ENCODE peak calls at places on chromosome 18, in six cellular contexts. One of them, this sample, is unnamed.

GRCh38 chr18:77103181-77103875 is 29.3 kb downstream of the MBP start:
- DNase-seq in H1: no peak
- DNase-seq in breast epithelium: no peak
- DNase-seq in HCT116: no peak
- DNase-seq in stomach: no peak
- DNase-seq in transverse colon: no peak
- DNase-seq in this sample: no peak

GRCh38 chr18:68498185-68498584 is 216.7 kb downstream of the TMX3 start:
- DNase-seq in H1: no peak
- DNase-seq in breast epithelium: no peak
- DNase-seq in HCT116: no peak
- DNase-seq in stomach: no peak
- DNase-seq in transverse colon: no peak
- DNase-seq in this sample: no peak

GRCh38 chr18:55861266-55861665 is 273.3 kb upstream of the TCF4 start:
- DNase-seq in H1: no peak
- DNase-seq in breast epithelium: no peak
- DNase-seq in HCT116: no peak
- DNase-seq in stomach: no peak
- DNase-seq in transverse colon: no peak
- DNase-seq in this sample: no peak

GRCh38 chr18:59927246-59927825 is 27.5 kb downstream of the PMAIP1 start:
- DNase-seq in H1: no peak
- DNase-seq in breast epithelium: no peak
- DNase-seq in HCT116: no peak
- DNase-seq in stomach: no peak
- DNase-seq in transverse colon: no peak
- DNase-seq in this sample: no peak

GRCh38 chr18:27704721-27705361 is 472.1 kb downstream of the CDH2 start:
- DNase-seq in H1: no peak
- DNase-seq in breast epithelium: no peak
- DNase-seq in HCT116: no peak
- DNase-seq in stomach: no peak
- DNase-seq in transverse colon: no peak
- DNase-seq in this sample: no peak

GRCh38 chr18:28176674-28176932 is 327 bp downstream of the CDH2 start:
- DNase-seq in H1: peak; percentile 59
- DNase-seq in breast epithelium: no peak
- DNase-seq in HCT116: no peak
- DNase-seq in stomach: no peak
- DNase-seq in transverse colon: no peak
- DNase-seq in this sample: no peak

GRCh38 chr18:70288171-70288850 is 534 bp upstream of the SOCS6 start:
- DNase-seq in H1: peak; percentile 68
- DNase-seq in breast epithelium: peak; percentile 53
- DNase-seq in HCT116: no peak
- DNase-seq in stomach: peak; percentile 53
- DNase-seq in transverse colon: peak; percentile 58
- DNase-seq in this sample: peak; percentile 80

GRCh38 chr18:50709215-50709614 is 110.6 kb downstream of the MRO start:
- DNase-seq in H1: no peak
- DNase-seq in breast epithelium: no peak
- DNase-seq in HCT116: no peak
- DNase-seq in stomach: no peak
- DNase-seq in transverse colon: no peak
- DNase-seq in this sample: no peak

GRCh38 chr18:54775686-54776085 is 52.6 kb upstream of the RAB27B start:
- DNase-seq in H1: no peak
- DNase-seq in breast epithelium: no peak
- DNase-seq in HCT116: peak; percentile 64
- DNase-seq in stomach: peak; percentile 40
- DNase-seq in transverse colon: no peak
- DNase-seq in this sample: no peak

GRCh38 chr18:62571648-62572047 is 48.8 kb downstream of the ZCCHC2 start:
- DNase-seq in H1: no peak
- DNase-seq in breast epithelium: no peak
- DNase-seq in HCT116: no peak
- DNase-seq in stomach: no peak
- DNase-seq in transverse colon: no peak
- DNase-seq in this sample: no peak

GRCh38 chr18:64111950-64112349 is 36.9 kb downstream of the LINC00305 start:
- DNase-seq in H1: no peak
- DNase-seq in breast epithelium: no peak
- DNase-seq in HCT116: no peak
- DNase-seq in stomach: no peak
- DNase-seq in transverse colon: no peak
- DNase-seq in this sample: no peak

GRCh38 chr18:29147944-29148343 is 971.0 kb upstream of the CDH2 start:
- DNase-seq in H1: no peak
- DNase-seq in breast epithelium: no peak
- DNase-seq in HCT116: no peak
- DNase-seq in stomach: no peak
- DNase-seq in transverse colon: no peak
- DNase-seq in this sample: no peak

GRCh38 chr18:331231-331771 is 63.5 kb upstream of the THOC1 start:
- DNase-seq in H1: no peak
- DNase-seq in breast epithelium: no peak
- DNase-seq in HCT116: no peak
- DNase-seq in stomach: no peak
- DNase-seq in transverse colon: no peak
- DNase-seq in this sample: no peak

GRCh38 chr18:75210274-75211001 is at the start of gene TSHZ1:
- DNase-seq in H1: no peak
- DNase-seq in breast epithelium: no peak
- DNase-seq in HCT116: peak; percentile 72
- DNase-seq in stomach: peak; percentile 51
- DNase-seq in transverse colon: peak; percentile 80
- DNase-seq in this sample: no peak

GRCh38 chr18:5868218-5868904 is 27.0 kb downstream of the TMEM200C start:
- DNase-seq in H1: peak; percentile 76
- DNase-seq in breast epithelium: no peak
- DNase-seq in HCT116: no peak
- DNase-seq in stomach: peak; percentile 63
- DNase-seq in transverse colon: peak; percentile 63
- DNase-seq in this sample: peak; percentile 81

GRCh38 chr18:68948622-68949021 is 150.7 kb downstream of the CCDC102B start:
- DNase-seq in H1: no peak
- DNase-seq in breast epithelium: no peak
- DNase-seq in HCT116: no peak
- DNase-seq in stomach: no peak
- DNase-seq in transverse colon: no peak
- DNase-seq in this sample: no peak

GRCh38 chr18:9731380-9731779 is 23.3 kb downstream of the RAB31 start:
- DNase-seq in H1: no peak
- DNase-seq in breast epithelium: no peak
- DNase-seq in HCT116: no peak
- DNase-seq in stomach: no peak
- DNase-seq in transverse colon: no peak
- DNase-seq in this sample: peak; percentile 59

GRCh38 chr18:13145636-13146190 is 72.8 kb upstream of the LDLRAD4 start:
- DNase-seq in H1: no peak
- DNase-seq in breast epithelium: no peak
- DNase-seq in HCT116: no peak
- DNase-seq in stomach: no peak
- DNase-seq in transverse colon: no peak
- DNase-seq in this sample: no peak

DNA sequence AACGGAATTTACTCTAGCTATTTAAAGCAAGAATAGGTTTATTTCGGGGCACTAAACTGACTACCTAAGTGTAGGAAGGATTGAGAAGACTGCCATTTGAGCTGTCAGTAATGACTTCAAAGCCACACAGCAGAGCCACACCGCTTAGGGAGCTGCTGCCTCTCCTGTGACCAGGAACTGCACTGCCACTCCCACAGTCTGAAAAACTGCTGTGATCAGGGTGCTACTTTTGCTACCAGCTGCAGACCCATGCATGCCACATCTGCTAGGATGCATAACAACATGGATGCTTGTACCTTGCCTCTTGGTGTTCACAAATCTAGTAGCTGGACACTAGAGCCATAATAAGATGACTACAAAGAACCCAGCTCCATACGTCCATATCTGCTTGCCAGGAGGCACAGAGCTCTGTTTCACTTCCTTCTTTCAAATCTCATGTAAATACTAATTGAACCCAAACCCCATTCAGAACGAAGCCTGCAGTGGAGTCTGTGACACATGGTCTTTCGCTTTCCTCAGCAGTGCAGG is 2.2 kb downstream of the DSG2 start:
- DNase-seq in H1: no peak
- DNase-seq in breast epithelium: no peak
- DNase-seq in HCT116: no peak
- DNase-seq in stomach: no peak
- DNase-seq in transverse colon: peak; percentile 42
- DNase-seq in this sample: no peak
- TF ChIP-seq POLR2A in H1: no peak
- TF ChIP-seq POLR2A in breast epithelium: no peak
- TF ChIP-seq POLR2A in HCT116: no peak
- TF ChIP-seq POLR2A in stomach: no peak
- TF ChIP-seq POLR2A in transverse colon: no peak
- TF ChIP-seq POLR2A in this sample: no peak

GRCh38 chr18:44961288-44961687 is 280.6 kb downstream of the SETBP1 start:
- DNase-seq in H1: no peak
- DNase-seq in breast epithelium: no peak
- DNase-seq in HCT116: no peak
- DNase-seq in stomach: no peak
- DNase-seq in transverse colon: no peak
- DNase-seq in this sample: no peak
- H3K27ac ChIP-seq in H1: no peak overlapping the region
- H3K27ac ChIP-seq in breast epithelium: no peak overlapping the region
- H3K27ac ChIP-seq in HCT116: no peak overlapping the region
- H3K27ac ChIP-seq in stomach: no peak overlapping the region
- H3K27ac ChIP-seq in transverse colon: no peak overlapping the region
- H3K27ac ChIP-seq in this sample: no peak overlapping the region

GRCh38 chr18:58856881-58857280 is 7.8 kb upstream of the ZNF532 start:
- DNase-seq in H1: no peak
- DNase-seq in breast epithelium: no peak
- DNase-seq in HCT116: no peak
- DNase-seq in stomach: no peak
- DNase-seq in transverse colon: no peak
- DNase-seq in this sample: no peak
- TF ChIP-seq POLR2AphosphoS5 in H1: no peak
- TF ChIP-seq POLR2AphosphoS5 in breast epithelium: no peak
- TF ChIP-seq POLR2AphosphoS5 in HCT116: no peak
- TF ChIP-seq POLR2AphosphoS5 in stomach: no peak
- TF ChIP-seq POLR2AphosphoS5 in transverse colon: no peak
- TF ChIP-seq POLR2AphosphoS5 in this sample: no peak

DNA sequence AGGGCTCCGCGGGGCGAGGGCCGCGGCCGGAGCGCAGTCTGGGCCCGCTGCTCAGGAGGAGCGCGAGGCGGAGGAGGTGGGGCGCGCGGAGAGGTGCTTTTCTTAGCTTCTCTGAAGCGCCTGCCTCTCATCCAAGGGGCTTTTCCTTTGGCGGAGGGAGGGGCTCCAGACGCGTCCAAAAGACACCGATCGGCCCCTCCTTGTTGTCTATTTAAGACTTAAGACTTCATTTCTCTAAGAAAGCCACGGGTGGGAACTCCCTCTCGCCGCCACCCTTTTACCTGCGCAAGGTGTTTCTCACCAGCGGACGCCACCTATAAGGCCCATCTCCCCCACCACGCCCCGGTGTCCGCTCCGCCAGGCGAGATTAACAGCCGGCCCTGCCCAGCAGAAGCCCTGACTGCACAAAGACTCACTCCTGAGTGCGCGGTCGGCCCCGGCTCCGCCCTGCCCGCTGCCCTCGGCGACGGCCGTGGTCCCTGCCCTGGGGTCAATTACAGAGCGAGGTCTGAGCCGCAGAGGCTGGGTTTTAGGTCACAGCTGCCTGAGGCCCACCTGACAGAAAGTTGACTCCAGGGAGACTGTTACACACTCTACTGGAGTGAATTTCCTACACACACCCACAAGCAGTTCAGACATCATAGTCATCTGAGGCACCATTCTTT is at the start of gene DSC2:
- DNase-seq in H1: peak; percentile 79
- DNase-seq in breast epithelium: peak; percentile 55
- DNase-seq in HCT116: no peak
- DNase-seq in stomach: peak; percentile 61
- DNase-seq in transverse colon: peak; percentile 86
- DNase-seq in this sample: peak; percentile 68
- TF ChIP-seq POLR2A in H1: peak; percentile 71
- TF ChIP-seq POLR2A in breast epithelium: no peak
- TF ChIP-seq POLR2A in HCT116: no peak
- TF ChIP-seq POLR2A in stomach: no peak
- TF ChIP-seq POLR2A in transverse colon: peak; percentile 88
- TF ChIP-seq POLR2A in this sample: no peak

GRCh38 chr18:38801640-38802039 is 1236.0 kb upstream of the CELF4 start:
- DNase-seq in H1: no peak
- DNase-seq in breast epithelium: no peak
- DNase-seq in HCT116: no peak
- DNase-seq in stomach: no peak
- DNase-seq in transverse colon: no peak
- DNase-seq in this sample: no peak

GRCh38 chr18:38790786-38791185 is 1225.2 kb upstream of the CELF4 start:
- DNase-seq in H1: no peak
- DNase-seq in breast epithelium: no peak
- DNase-seq in HCT116: no peak
- DNase-seq in stomach: no peak
- DNase-seq in transverse colon: no peak
- DNase-seq in this sample: no peak

GRCh38 chr18:38796762-38797161 is 1231.2 kb upstream of the CELF4 start:
- DNase-seq in H1: no peak
- DNase-seq in breast epithelium: no peak
- DNase-seq in HCT116: no peak
- DNase-seq in stomach: no peak
- DNase-seq in transverse colon: no peak
- DNase-seq in this sample: no peak
- H3K27ac ChIP-seq in H1: no peak overlapping the region
- H3K27ac ChIP-seq in breast epithelium: no peak overlapping the region
- H3K27ac ChIP-seq in HCT116: no peak overlapping the region
- H3K27ac ChIP-seq in stomach: no peak overlapping the region
- H3K27ac ChIP-seq in transverse colon: no peak overlapping the region
- H3K27ac ChIP-seq in this sample: no peak overlapping the region